ENCODE peak calls at places on chromosomes 11 and 22, in ten cellular contexts. J is CD4-positive, CD25-positive, alpha-beta regulatory T cell; S is CD8-positive, alpha-beta T cell; B is AG04450; R is cardiac fibroblast; K is MG63; G is IMR-90; V is HAP-1; T is cardiac muscle cell; X is stomach. O is an unnamed sample.

GRCh38 chr11:60912223-60912850 is 1.6 kb upstream of the TMEM109 start:
- DNase-seq in J (peak), S (no peak), B (no peak), R (no peak), K (no peak), G (no peak), V (no peak), T (no peak), X (no peak), O (no peak)

GRCh38 chr22:22692707-22693530 is 48.5 kb downstream of the GGTLC2 start:
- DNase-seq in J (peak), S (peak), B (no peak), R (peak), K (peak), G (peak), V (peak), T (no peak), X (peak), O (peak)

GRCh38 chr11:33515347-33515746 is 185.3 kb downstream of the C11orf91 start:
- DNase-seq in J (no peak), S (no peak), B (no peak), R (peak), K (no peak), G (peak), V (no peak), T (no peak), X (no peak), O (peak)

GRCh38 chr22:45757068-45757467 is 85.4 kb downstream of the ATXN10 start:
- DNase-seq in J (no peak), S (no peak), B (no peak), R (peak), K (no peak), G (peak), V (peak), T (peak), X (no peak), O (no peak)

GRCh38 chr22:48579035-48579914 is 1248.4 kb downstream of the BRD1 start:
- DNase-seq in J (no peak), S (no peak), B (no peak), R (no peak), K (peak), G (no peak), V (no peak), T (no peak), X (no peak), O (no peak)

GRCh38 chr11:62223095-62223494 is 14.6 kb downstream of the SCGB2A1 start:
- DNase-seq in J (no peak), S (no peak), B (no peak), R (no peak), K (no peak), G (no peak), V (no peak), T (no peak), X (no peak), O (no peak)

GRCh38 chr11:119590651-119591308 is 138.2 kb downstream of the NECTIN1 start:
- DNase-seq in J (no peak), S (no peak), B (no peak), R (no peak), K (peak), G (no peak), V (peak), T (no peak), X (peak), O (no peak)

GRCh38 chr11:76598426-76598839 is 72.1 kb downstream of the LRRC32 start:
- DNase-seq in J (peak), S (no peak), B (no peak), R (peak), K (no peak), G (peak), V (no peak), T (peak), X (no peak), O (peak)

GRCh38 chr22:24134090-24134846 is 47.0 kb upstream of the SUSD2 start:
- DNase-seq in J (peak), S (peak), B (no peak), R (no peak), K (no peak), G (no peak), V (no peak), T (peak), X (peak), O (no peak)

GRCh38 chr11:71080239-71081097 is 171.9 kb downstream of the SHANK2 start:
- DNase-seq in J (peak), S (no peak), B (peak), R (peak), K (peak), G (peak), V (peak), T (peak), X (peak), O (peak)

GRCh38 chr22:26656896-26657851 is at the start of gene MIAT:
- DNase-seq in J (peak), S (peak), B (no peak), R (no peak), K (no peak), G (peak), V (no peak), T (no peak), X (peak), O (peak)

GRCh38 chr22:29641781-29642355 is 38.4 kb downstream of the NF2 start:
- DNase-seq in J (no peak), S (no peak), B (no peak), R (no peak), K (no peak), G (no peak), V (no peak), T (no peak), X (no peak), O (peak)

GRCh38 chr11:19679952-19680823 is 32.4 kb upstream of the NAV2 start:
- DNase-seq in J (no peak), S (no peak), B (peak), R (peak), K (peak), G (peak), V (no peak), T (peak), X (peak), O (no peak)

GRCh38 chr22:38519453-38520250 is 13.5 kb upstream of the DDX17 start:
- DNase-seq in J (no peak), S (no peak), B (no peak), R (no peak), K (no peak), G (no peak), V (no peak), T (no peak), X (no peak), O (no peak)

GRCh38 chr11:1462576-1462975 is 24.0 kb downstream of the MOB2 start:
- DNase-seq in J (no peak), S (no peak), B (no peak), R (no peak), K (no peak), G (no peak), V (no peak), T (no peak), X (no peak), O (no peak)
- H3K4me3 ChIP-seq in J (no peak), S (no peak), B (no peak), R (no peak), K (no peak), G (no peak), V (no peak), T (no peak), X (no peak), O (no peak)

GRCh38 chr11:112963368-112963955 is 2.2 kb downstream of the NCAM1 start:
- DNase-seq in J (no peak), S (no peak), B (no peak), R (no peak), K (peak), G (no peak), V (no peak), T (peak), X (no peak), O (no peak)

GRCh38 chr11:112958670-112959069 is 2.5 kb upstream of the NCAM1 start:
- DNase-seq in J (no peak), S (no peak), B (no peak), R (peak), K (peak), G (no peak), V (no peak), T (no peak), X (no peak), O (no peak)

GRCh38 chr11:112962854-112963367 is 1.7 kb downstream of the NCAM1 start:
- DNase-seq in J (no peak), S (no peak), B (no peak), R (peak), K (peak), G (no peak), V (no peak), T (peak), X (peak), O (no peak)

GRCh38 chr11:112961146-112961668 is at the start of gene NCAM1:
- DNase-seq in J (peak), S (no peak), B (no peak), R (peak), K (peak), G (peak), V (peak), T (peak), X (peak), O (peak)

DNA sequence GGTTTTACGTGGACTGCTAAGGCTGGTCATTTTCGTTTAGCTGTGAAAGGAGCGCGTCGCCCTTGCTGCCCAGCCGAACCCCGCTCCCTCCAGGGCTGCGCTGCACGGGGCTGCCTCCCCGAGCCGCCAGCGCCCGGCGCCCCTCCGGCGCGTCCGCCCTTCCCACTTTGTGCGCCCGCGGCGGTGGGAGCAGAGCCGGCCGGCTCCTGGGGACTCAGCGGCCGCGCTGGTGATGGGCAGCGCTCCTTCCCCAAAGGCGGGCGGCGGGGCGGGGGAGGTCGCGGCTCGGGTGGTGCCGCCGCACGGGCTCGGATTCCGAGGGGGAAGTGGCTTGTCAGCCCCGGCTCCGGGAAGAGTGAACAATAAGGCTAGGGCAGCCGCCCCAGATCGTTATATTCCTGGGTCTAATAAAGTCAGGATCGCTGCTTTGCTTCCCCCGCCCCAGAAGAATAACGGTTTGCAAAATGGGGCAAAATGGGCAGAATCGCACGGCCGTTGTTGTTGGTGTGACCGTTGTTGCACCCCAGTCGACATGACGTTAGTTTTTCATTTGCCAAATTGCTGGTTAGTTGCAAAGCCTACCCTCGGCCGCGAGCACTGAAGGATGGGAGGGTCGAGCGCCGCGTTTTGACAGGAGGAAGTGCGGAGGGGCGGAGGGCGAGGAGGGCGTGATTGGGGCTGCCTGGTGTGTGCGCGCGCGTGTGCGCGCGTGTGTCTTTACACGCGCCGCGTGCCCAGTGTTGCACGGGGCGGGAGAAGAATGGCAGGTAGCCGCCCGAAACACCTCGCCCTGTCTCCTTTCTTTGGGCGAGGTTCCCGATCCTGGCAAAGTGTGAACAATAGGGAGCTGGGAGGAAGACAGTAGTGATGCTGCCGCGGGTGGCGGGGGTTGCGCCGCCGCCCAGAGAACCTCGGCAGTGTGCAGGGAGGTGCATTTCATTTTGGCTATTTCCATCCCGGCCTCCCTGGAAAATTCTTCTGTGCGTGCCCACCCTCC is 829 bp downstream of the NCAM1 start:
- DNase-seq in J (peak), S (no peak), B (no peak), R (no peak), K (peak), G (no peak), V (no peak), T (peak), X (no peak), O (no peak)
- H3K4me3 ChIP-seq in J (no peak), S (peak), B (peak), R (peak), K (peak), G (peak), V (peak), T (peak), X (peak), O (no peak)

GRCh38 chr11:89508544-89508943 is 17.4 kb upstream of the NOX4 start:
- DNase-seq in J (no peak), S (no peak), B (no peak), R (no peak), K (no peak), G (no peak), V (no peak), T (no peak), X (no peak), O (no peak)
- H3K4me3 ChIP-seq in J (no peak), S (no peak), B (no peak), R (no peak), K (no peak), G (no peak), V (no peak), T (no peak), X (no peak), O (no peak)

GRCh38 chr11:63978551-63979235 is 4.3 kb downstream of the COX8A start:
- DNase-seq in J (no peak), S (no peak), B (no peak), R (no peak), K (no peak), G (no peak), V (no peak), T (no peak), X (no peak), O (no peak)

GRCh38 chr11:63974259-63975143 is at the start of gene COX8A:
- DNase-seq in J (peak), S (peak), B (peak), R (peak), K (peak), G (peak), V (peak), T (peak), X (peak), O (peak)

DNA sequence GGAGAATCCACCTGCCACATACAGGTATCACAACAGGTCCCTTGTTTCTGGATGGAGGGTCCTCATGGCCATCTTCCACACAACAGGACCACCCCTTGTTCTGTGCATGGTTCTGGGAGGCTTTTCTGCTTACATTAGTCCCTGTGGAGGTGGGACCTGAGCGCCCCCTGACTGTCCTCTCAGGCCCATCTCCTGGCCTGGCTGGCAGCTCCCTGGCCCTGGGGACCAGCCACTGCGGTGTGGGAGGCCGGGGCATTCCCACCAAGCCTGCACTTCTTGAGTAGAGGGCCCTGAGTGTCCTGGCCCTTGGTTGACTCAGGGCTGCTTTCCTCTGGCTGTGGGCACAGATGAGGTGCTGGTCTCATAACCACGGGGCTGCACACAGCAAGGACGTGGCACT is 5.0 kb downstream of the COX8A start:
- DNase-seq in J (no peak), S (no peak), B (no peak), R (no peak), K (no peak), G (no peak), V (no peak), T (no peak), X (no peak), O (no peak)
- H3K4me3 ChIP-seq in J (no peak), S (no peak), B (no peak), R (no peak), K (no peak), G (no peak), V (no peak), T (no peak), X (no peak), O (no peak)

GRCh38 chr11:67556244-67556643 is 27.4 kb upstream of the GSTP1 start:
- DNase-seq in J (no peak), S (no peak), B (no peak), R (no peak), K (no peak), G (no peak), V (no peak), T (no peak), X (no peak), O (no peak)

GRCh38 chr11:67561971-67562560 is 21.5 kb upstream of the GSTP1 start:
- DNase-seq in J (peak), S (no peak), B (no peak), R (no peak), K (no peak), G (peak), V (no peak), T (no peak), X (no peak), O (peak)

GRCh38 chr11:67563354-67564114 is 20.1 kb upstream of the GSTP1 start:
- DNase-seq in J (no peak), S (no peak), B (peak), R (peak), K (peak), G (peak), V (no peak), T (no peak), X (peak), O (no peak)

GRCh38 chr11:67562951-67563350 is 20.7 kb upstream of the GSTP1 start:
- DNase-seq in J (no peak), S (no peak), B (no peak), R (no peak), K (no peak), G (no peak), V (peak), T (no peak), X (no peak), O (no peak)

DNA sequence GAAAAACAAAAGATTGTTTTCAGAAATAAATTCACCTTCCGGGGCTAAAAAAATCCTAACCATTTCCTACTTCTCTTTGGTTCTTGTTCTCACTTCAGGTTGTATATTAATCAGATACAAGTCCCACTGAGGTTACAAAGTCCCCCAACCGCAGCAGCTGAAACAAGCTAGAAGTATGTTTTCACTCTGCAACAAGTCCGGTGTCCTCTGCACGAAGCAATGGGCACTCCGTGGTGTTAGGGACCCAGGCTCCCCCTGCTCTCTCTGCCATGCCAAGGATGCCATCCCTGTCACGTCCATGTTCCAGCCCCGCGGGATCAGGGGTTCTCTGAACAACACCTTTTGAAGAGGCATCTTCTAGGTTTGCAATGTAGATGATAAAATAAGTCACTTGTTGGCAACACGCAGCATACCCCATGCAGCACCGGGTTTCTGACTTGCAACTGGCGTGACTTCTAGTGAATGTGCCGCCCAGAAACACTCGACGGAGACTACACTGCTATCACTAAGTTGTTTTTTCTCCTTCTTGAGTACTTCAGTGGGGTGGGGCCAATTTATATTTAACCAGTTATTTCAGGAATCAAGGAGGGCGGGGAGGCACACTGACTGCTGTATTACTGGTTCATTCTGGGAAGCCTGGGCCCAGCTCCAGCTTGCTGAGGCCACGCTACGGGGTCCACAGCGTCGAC is 25.4 kb upstream of the GSTP1 start:
- DNase-seq in J (no peak), S (no peak), B (no peak), R (peak), K (no peak), G (no peak), V (no peak), T (no peak), X (peak), O (peak)
- H3K4me3 ChIP-seq in J (no peak), S (no peak), B (no peak), R (no peak), K (no peak), G (no peak), V (no peak), T (no peak), X (no peak), O (peak)

GRCh38 chr11:3837793-3838192 is 3.0 kb downstream of the RHOG start:
- DNase-seq in J (no peak), S (no peak), B (no peak), R (peak), K (no peak), G (no peak), V (no peak), T (no peak), X (peak), O (peak)
- H3K4me3 ChIP-seq in J (peak), S (peak), B (no peak), R (no peak), K (no peak), G (no peak), V (no peak), T (no peak), X (no peak), O (peak)

DNA sequence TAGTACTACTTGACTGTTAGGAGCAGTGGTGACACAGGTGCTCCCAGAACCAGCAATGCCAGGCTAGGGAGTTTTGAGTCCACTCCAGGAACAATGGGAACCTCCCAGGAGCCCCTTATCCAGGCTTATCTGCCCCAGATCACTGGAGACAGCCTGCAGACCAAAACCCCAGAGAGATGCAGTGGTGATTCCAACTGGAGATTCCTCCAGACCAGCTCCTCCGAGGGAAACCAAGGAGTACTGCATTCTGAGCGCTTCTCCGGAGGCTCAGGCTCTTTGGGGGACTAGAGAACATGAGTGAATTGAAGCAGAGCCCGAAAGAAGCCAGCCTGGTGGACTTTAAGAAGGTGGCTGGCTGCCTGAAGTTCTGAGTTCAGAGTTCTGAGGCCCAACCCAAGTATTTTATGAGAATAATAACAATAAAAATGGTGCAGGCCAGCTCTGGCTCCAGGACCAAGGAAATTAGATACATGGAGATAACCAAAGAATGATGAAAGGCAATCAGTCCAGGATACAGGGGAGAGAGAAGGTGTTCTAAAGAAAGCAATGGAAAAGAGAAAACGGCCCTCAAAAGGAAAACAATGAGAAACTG is 1.3 kb upstream of the TMEM25 start:
- DNase-seq in J (no peak), S (no peak), B (no peak), R (no peak), K (no peak), G (no peak), V (no peak), T (no peak), X (no peak), O (no peak)
- H3K4me3 ChIP-seq in J (peak), S (peak), B (peak), R (no peak), K (no peak), G (no peak), V (no peak), T (peak), X (peak), O (no peak)